ENCODE peak calls at places on chromosomes 5 and 9, in nine cellular contexts. One of them, this sample, is unnamed.

GRCh38 chr9:90268613-90269012 is 374.0 kb downstream of the DIRAS2 start:
- DNase-seq in AG04450: no peak
- DNase-seq in colonic mucosa: no peak
- DNase-seq in HFFc6: no peak
- DNase-seq in omental fat pad: no peak
- DNase-seq in PC-3: no peak
- DNase-seq in prostate gland: no peak
- DNase-seq in psoas muscle: no peak
- DNase-seq in neural crest cell: no peak
- DNase-seq in this sample: no peak

GRCh38 chr5:56516441-56516840 is 283.3 kb upstream of the ANKRD55 start:
- DNase-seq in AG04450: no peak
- DNase-seq in colonic mucosa: no peak
- DNase-seq in HFFc6: no peak
- DNase-seq in omental fat pad: no peak
- DNase-seq in PC-3: no peak
- DNase-seq in prostate gland: no peak
- DNase-seq in psoas muscle: no peak
- DNase-seq in neural crest cell: no peak
- DNase-seq in this sample: no peak

GRCh38 chr9:16680965-16681658 is 189.4 kb downstream of the BNC2 start:
- DNase-seq in AG04450: no peak
- DNase-seq in colonic mucosa: no peak
- DNase-seq in HFFc6: no peak
- DNase-seq in omental fat pad: no peak
- DNase-seq in PC-3: no peak
- DNase-seq in prostate gland: no peak
- DNase-seq in psoas muscle: no peak
- DNase-seq in neural crest cell: no peak
- DNase-seq in this sample: no peak

GRCh38 chr5:96065577-96066385 is 104.1 kb upstream of the ELL2 start:
- DNase-seq in AG04450: no peak
- DNase-seq in colonic mucosa: no peak
- DNase-seq in HFFc6: no peak
- DNase-seq in omental fat pad: no peak
- DNase-seq in PC-3: no peak
- DNase-seq in prostate gland: no peak
- DNase-seq in psoas muscle: no peak
- DNase-seq in neural crest cell: no peak
- DNase-seq in this sample: no peak

GRCh38 chr9:76987594-76988200 is 31.8 kb upstream of the FOXB2 start:
- DNase-seq in AG04450: no peak
- DNase-seq in colonic mucosa: peak
- DNase-seq in HFFc6: peak
- DNase-seq in omental fat pad: no peak
- DNase-seq in PC-3: peak
- DNase-seq in prostate gland: no peak
- DNase-seq in psoas muscle: no peak
- DNase-seq in neural crest cell: peak
- DNase-seq in this sample: peak

GRCh38 chr5:38720691-38721361 is 125.0 kb upstream of the OSMR start:
- DNase-seq in AG04450: no peak
- DNase-seq in colonic mucosa: no peak
- DNase-seq in HFFc6: no peak
- DNase-seq in omental fat pad: no peak
- DNase-seq in PC-3: no peak
- DNase-seq in prostate gland: no peak
- DNase-seq in psoas muscle: no peak
- DNase-seq in neural crest cell: no peak
- DNase-seq in this sample: no peak

GRCh38 chr5:82119889-82120288 is 148.1 kb downstream of the ATG10 start:
- DNase-seq in AG04450: no peak
- DNase-seq in colonic mucosa: no peak
- DNase-seq in HFFc6: no peak
- DNase-seq in omental fat pad: no peak
- DNase-seq in PC-3: no peak
- DNase-seq in prostate gland: no peak
- DNase-seq in psoas muscle: no peak
- DNase-seq in neural crest cell: no peak
- DNase-seq in this sample: no peak

GRCh38 chr9:97850746-97851449 is 2.1 kb upstream of the FOXE1 start:
- DNase-seq in AG04450: no peak
- DNase-seq in colonic mucosa: no peak
- DNase-seq in HFFc6: no peak
- DNase-seq in omental fat pad: no peak
- DNase-seq in PC-3: no peak
- DNase-seq in prostate gland: no peak
- DNase-seq in psoas muscle: no peak
- DNase-seq in neural crest cell: no peak
- DNase-seq in this sample: no peak

GRCh38 chr9:137317021-137317978 is 15.2 kb upstream of the NRARP start:
- DNase-seq in AG04450: no peak
- DNase-seq in colonic mucosa: no peak
- DNase-seq in HFFc6: no peak
- DNase-seq in omental fat pad: peak
- DNase-seq in PC-3: no peak
- DNase-seq in prostate gland: no peak
- DNase-seq in psoas muscle: peak
- DNase-seq in neural crest cell: no peak
- DNase-seq in this sample: no peak

GRCh38 chr5:78605611-78606010 is 43.0 kb downstream of the LHFPL2 start:
- DNase-seq in AG04450: no peak
- DNase-seq in colonic mucosa: no peak
- DNase-seq in HFFc6: no peak
- DNase-seq in omental fat pad: no peak
- DNase-seq in PC-3: peak
- DNase-seq in prostate gland: no peak
- DNase-seq in psoas muscle: no peak
- DNase-seq in neural crest cell: no peak
- DNase-seq in this sample: no peak

GRCh38 chr9:77399964-77400363 is 222.6 kb downstream of the VPS13A start:
- DNase-seq in AG04450: no peak
- DNase-seq in colonic mucosa: no peak
- DNase-seq in HFFc6: no peak
- DNase-seq in omental fat pad: no peak
- DNase-seq in PC-3: no peak
- DNase-seq in prostate gland: no peak
- DNase-seq in psoas muscle: no peak
- DNase-seq in neural crest cell: no peak
- DNase-seq in this sample: no peak

GRCh38 chr5:69206528-69207190 is 17.3 kb downstream of the CENPH start:
- DNase-seq in AG04450: no peak
- DNase-seq in colonic mucosa: no peak
- DNase-seq in HFFc6: no peak
- DNase-seq in omental fat pad: no peak
- DNase-seq in PC-3: peak
- DNase-seq in prostate gland: no peak
- DNase-seq in psoas muscle: no peak
- DNase-seq in neural crest cell: no peak
- DNase-seq in this sample: peak

GRCh38 chr9:80163889-80164288 is 592.1 kb downstream of the TLE4 start:
- DNase-seq in AG04450: no peak
- DNase-seq in colonic mucosa: no peak
- DNase-seq in HFFc6: no peak
- DNase-seq in omental fat pad: no peak
- DNase-seq in PC-3: no peak
- DNase-seq in prostate gland: no peak
- DNase-seq in psoas muscle: no peak
- DNase-seq in neural crest cell: no peak
- DNase-seq in this sample: no peak

GRCh38 chr5:177365845-177366527 is 8.3 kb downstream of the RGS14 start:
- DNase-seq in AG04450: no peak
- DNase-seq in colonic mucosa: no peak
- DNase-seq in HFFc6: no peak
- DNase-seq in omental fat pad: no peak
- DNase-seq in PC-3: no peak
- DNase-seq in prostate gland: no peak
- DNase-seq in psoas muscle: no peak
- DNase-seq in neural crest cell: no peak
- DNase-seq in this sample: no peak

GRCh38 chr9:81648891-81649290 is 40.5 kb downstream of the TLE1 start:
- DNase-seq in AG04450: no peak
- DNase-seq in colonic mucosa: no peak
- DNase-seq in HFFc6: no peak
- DNase-seq in omental fat pad: no peak
- DNase-seq in PC-3: no peak
- DNase-seq in prostate gland: no peak
- DNase-seq in psoas muscle: no peak
- DNase-seq in neural crest cell: no peak
- DNase-seq in this sample: no peak

GRCh38 chr5:117414926-117415325 is 840.3 kb upstream of the SEMA6A start:
- DNase-seq in AG04450: no peak
- DNase-seq in colonic mucosa: no peak
- DNase-seq in HFFc6: no peak
- DNase-seq in omental fat pad: no peak
- DNase-seq in PC-3: no peak
- DNase-seq in prostate gland: no peak
- DNase-seq in psoas muscle: no peak
- DNase-seq in neural crest cell: no peak
- DNase-seq in this sample: no peak

GRCh38 chr9:85508616-85509015 is 233.1 kb downstream of the AGTPBP1 start:
- DNase-seq in AG04450: no peak
- DNase-seq in colonic mucosa: no peak
- DNase-seq in HFFc6: no peak
- DNase-seq in omental fat pad: no peak
- DNase-seq in PC-3: no peak
- DNase-seq in prostate gland: no peak
- DNase-seq in psoas muscle: no peak
- DNase-seq in neural crest cell: no peak
- DNase-seq in this sample: no peak
- TF ChIP-seq CTCF in AG04450: no peak
- TF ChIP-seq CTCF in colonic mucosa: no peak
- TF ChIP-seq CTCF in HFFc6: no peak
- TF ChIP-seq CTCF in omental fat pad: no peak
- TF ChIP-seq CTCF in PC-3: peak
- TF ChIP-seq CTCF in prostate gland: no peak
- TF ChIP-seq CTCF in psoas muscle: peak
- TF ChIP-seq CTCF in neural crest cell: no peak
- TF ChIP-seq CTCF in this sample: no peak

GRCh38 chr5:170109059-170110031 is 3.6 kb downstream of the FOXI1 start:
- DNase-seq in AG04450: no peak
- DNase-seq in colonic mucosa: no peak
- DNase-seq in HFFc6: no peak
- DNase-seq in omental fat pad: no peak
- DNase-seq in PC-3: no peak
- DNase-seq in prostate gland: no peak
- DNase-seq in psoas muscle: no peak
- DNase-seq in neural crest cell: no peak
- DNase-seq in this sample: no peak
- TF ChIP-seq CTCF in AG04450: no peak
- TF ChIP-seq CTCF in colonic mucosa: no peak
- TF ChIP-seq CTCF in HFFc6: no peak
- TF ChIP-seq CTCF in omental fat pad: no peak
- TF ChIP-seq CTCF in PC-3: no peak
- TF ChIP-seq CTCF in prostate gland: no peak
- TF ChIP-seq CTCF in psoas muscle: no peak
- TF ChIP-seq CTCF in neural crest cell: no peak
- TF ChIP-seq CTCF in this sample: no peak

GRCh38 chr9:37410969-37411785 is 11.3 kb upstream of the GRHPR start:
- DNase-seq in AG04450: no peak
- DNase-seq in colonic mucosa: no peak
- DNase-seq in HFFc6: peak
- DNase-seq in omental fat pad: no peak
- DNase-seq in PC-3: no peak
- DNase-seq in prostate gland: no peak
- DNase-seq in psoas muscle: no peak
- DNase-seq in neural crest cell: no peak
- DNase-seq in this sample: no peak
- TF ChIP-seq CTCF in AG04450: peak
- TF ChIP-seq CTCF in colonic mucosa: no peak
- TF ChIP-seq CTCF in HFFc6: peak
- TF ChIP-seq CTCF in omental fat pad: no peak
- TF ChIP-seq CTCF in PC-3: peak
- TF ChIP-seq CTCF in prostate gland: no peak
- TF ChIP-seq CTCF in psoas muscle: no peak
- TF ChIP-seq CTCF in neural crest cell: peak
- TF ChIP-seq CTCF in this sample: no peak

DNA sequence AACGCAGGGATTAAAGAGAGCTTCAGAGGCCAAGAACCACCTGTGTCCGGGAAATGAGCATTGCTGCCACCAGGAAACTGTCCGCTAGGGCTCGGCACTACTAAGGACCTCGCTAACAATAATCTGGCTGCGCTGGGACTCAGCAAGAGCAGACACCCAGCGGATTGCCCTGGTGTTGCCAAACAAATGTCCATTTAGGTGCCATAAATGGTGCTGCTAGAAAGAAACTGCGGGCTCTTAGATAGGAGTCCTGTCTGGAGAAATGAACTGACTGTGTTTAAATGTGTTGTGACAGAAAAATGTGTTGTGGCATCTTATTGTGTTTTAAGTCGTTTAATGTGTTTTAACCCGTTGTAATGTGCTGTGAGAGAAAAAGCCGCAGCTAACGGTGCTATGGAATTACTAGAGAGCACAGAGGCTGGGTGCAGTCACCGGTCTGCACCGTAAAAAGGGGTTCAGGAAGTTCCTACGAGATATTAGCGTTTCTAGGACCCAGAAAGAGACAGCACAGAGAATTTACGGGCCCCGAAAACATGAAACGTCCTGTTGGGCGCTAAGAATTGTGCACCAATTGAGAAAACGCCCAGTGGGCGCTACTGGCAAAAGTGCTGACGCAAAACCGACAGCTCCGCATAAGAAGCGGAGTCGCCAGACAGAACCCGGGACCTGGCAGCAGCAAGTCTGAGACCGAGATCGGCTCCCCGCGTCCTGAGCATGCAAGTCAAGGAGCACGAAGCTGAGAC is 90.6 kb downstream of the ANXA2R start:
- DNase-seq in AG04450: peak
- DNase-seq in colonic mucosa: peak
- DNase-seq in HFFc6: peak
- DNase-seq in omental fat pad: peak
- DNase-seq in PC-3: peak
- DNase-seq in prostate gland: peak
- DNase-seq in psoas muscle: peak
- DNase-seq in neural crest cell: no peak
- DNase-seq in this sample: no peak
- TF ChIP-seq CTCF in AG04450: peak
- TF ChIP-seq CTCF in colonic mucosa: peak
- TF ChIP-seq CTCF in HFFc6: peak
- TF ChIP-seq CTCF in omental fat pad: no peak
- TF ChIP-seq CTCF in PC-3: peak
- TF ChIP-seq CTCF in prostate gland: no peak
- TF ChIP-seq CTCF in psoas muscle: no peak
- TF ChIP-seq CTCF in neural crest cell: no peak
- TF ChIP-seq CTCF in this sample: no peak

GRCh38 chr5:160757194-160757593 is 94.8 kb downstream of the ATP10B start:
- DNase-seq in AG04450: no peak
- DNase-seq in colonic mucosa: no peak
- DNase-seq in HFFc6: no peak
- DNase-seq in omental fat pad: no peak
- DNase-seq in PC-3: no peak
- DNase-seq in prostate gland: no peak
- DNase-seq in psoas muscle: no peak
- DNase-seq in neural crest cell: no peak
- DNase-seq in this sample: no peak
- TF ChIP-seq CTCF in AG04450: no peak
- TF ChIP-seq CTCF in colonic mucosa: no peak
- TF ChIP-seq CTCF in HFFc6: no peak
- TF ChIP-seq CTCF in omental fat pad: no peak
- TF ChIP-seq CTCF in PC-3: no peak
- TF ChIP-seq CTCF in prostate gland: no peak
- TF ChIP-seq CTCF in psoas muscle: no peak
- TF ChIP-seq CTCF in neural crest cell: no peak
- TF ChIP-seq CTCF in this sample: no peak

GRCh38 chr5:126234563-126235195 is 188.5 kb upstream of the GRAMD2B start:
- DNase-seq in AG04450: no peak
- DNase-seq in colonic mucosa: no peak
- DNase-seq in HFFc6: no peak
- DNase-seq in omental fat pad: no peak
- DNase-seq in PC-3: peak
- DNase-seq in prostate gland: no peak
- DNase-seq in psoas muscle: no peak
- DNase-seq in neural crest cell: peak
- DNase-seq in this sample: peak
- TF ChIP-seq CTCF in AG04450: peak
- TF ChIP-seq CTCF in colonic mucosa: peak
- TF ChIP-seq CTCF in HFFc6: peak
- TF ChIP-seq CTCF in omental fat pad: no peak
- TF ChIP-seq CTCF in PC-3: peak
- TF ChIP-seq CTCF in prostate gland: no peak
- TF ChIP-seq CTCF in psoas muscle: no peak
- TF ChIP-seq CTCF in neural crest cell: peak
- TF ChIP-seq CTCF in this sample: peak